ENCODE peak calls at places on chromosomes 6 and 20, in nine cellular contexts. T, C, F, Y, J, O, S, U and I are unnamed samples.

GRCh38 chr6:45002390-45002789 is 325.7 kb upstream of the RUNX2 start:
- DNase-seq in T (no peak), S (no peak), F (no peak), C (no peak), O (no peak), J (no peak), Y (no peak), U (no peak), I (no peak)

GRCh38 chr20:4261333-4262284 is 246.3 kb upstream of the RNF24 start:
- DNase-seq in O (no peak), T (no peak), J (no peak), F (no peak), Y (no peak), C (peak), S (no peak), U (no peak), I (no peak)

GRCh38 chr20:22533823-22534751 is 50.3 kb downstream of the FOXA2 start:
- DNase-seq in T (peak), O (no peak), C (no peak), J (no peak), U (no peak), Y (no peak), F (no peak), S (no peak), I (no peak)

GRCh38 chr6:79280756-79281155 is 46.3 kb upstream of the HMGN3 start:
- DNase-seq in U (no peak), J (no peak), O (no peak), F (no peak), C (no peak), T (no peak), S (no peak), Y (no peak), I (no peak)

GRCh38 chr20:31710423-31711250 is 12.0 kb downstream of the BCL2L1 start:
- DNase-seq in O (no peak), T (peak), C (peak), S (no peak), F (peak), U (no peak), J (no peak), Y (no peak), I (no peak)

GRCh38 chr6:148716811-148717210 is 30.0 kb upstream of the UST start:
- DNase-seq in S (no peak), T (no peak), U (no peak), F (no peak), J (no peak), O (no peak), Y (no peak), C (no peak), I (no peak)

GRCh38 chr6:17987576-17988421 is at the start of gene KIF13A:
- DNase-seq in C (peak), U (peak), O (peak), S (peak), J (peak), T (peak), F (peak), Y (peak), I (peak)

GRCh38 chr20:18187020-18187419 is 49.4 kb downstream of the KAT14 start:
- DNase-seq in F (no peak), S (no peak), C (peak), U (no peak), T (no peak), O (no peak), J (no peak), Y (no peak), I (no peak)

GRCh38 chr6:2127484-2127911 is 117.9 kb downstream of the GMDS start:
- DNase-seq in T (peak), U (no peak), Y (no peak), S (peak), F (no peak), C (no peak), J (peak), O (no peak), I (no peak)

GRCh38 chr6:121616411-121616810 is 181.0 kb downstream of the GJA1 start:
- DNase-seq in J (no peak), F (no peak), S (no peak), T (no peak), C (no peak), Y (no peak), O (no peak), U (no peak), I (no peak)

GRCh38 chr6:72916298-72916697 is 294.4 kb downstream of the KCNQ5 start:
- DNase-seq in J (no peak), S (no peak), O (no peak), C (no peak), T (no peak), Y (no peak), U (no peak), F (no peak), I (no peak)

GRCh38 chr6:29521006-29521680 is 33.4 kb upstream of the MAS1L start:
- DNase-seq in F (no peak), J (no peak), C (no peak), S (no peak), T (no peak), Y (no peak), U (no peak), O (no peak), I (no peak)